ENCODE peak calls at places on chromosomes 7 and 10, in four cellular contexts. K is IMR-90, I is A673, Y is tibial nerve. J is an unnamed sample.

GRCh38 chr7:95205821-95206220 is 118.5 kb downstream of the PON1 start:
- DNase-seq in K (peak; percentile 59), I (peak; percentile 44), Y (no peak), J (no peak)

GRCh38 chr10:10460452-10460851 is 557.2 kb upstream of the CELF2 start:
- DNase-seq in K (no peak), I (no peak), Y (no peak), J (no peak)

GRCh38 chr7:21193895-21194294 is 234.0 kb upstream of the SP4 start:
- DNase-seq in K (no peak), I (no peak), Y (no peak), J (no peak)

GRCh38 chr7:140060788-140061606 is 1.8 kb downstream of the PARP12 start:
- DNase-seq in K (peak; percentile 75), I (no peak), Y (no peak), J (no peak)

GRCh38 chr10:127576751-127577161 is 27.6 kb downstream of the NPS start:
- DNase-seq in K (no peak), I (peak; percentile 37), Y (no peak), J (no peak)

GRCh38 chr7:16318989-16319915 is 102.1 kb downstream of the CRPPA start:
- DNase-seq in K (peak; percentile 40), I (no peak), Y (no peak), J (no peak)

GRCh38 chr10:20596911-20597310 is 300.2 kb downstream of the NEBL start:
- DNase-seq in K (no peak), I (no peak), Y (no peak), J (no peak)

GRCh38 chr10:60384708-60385398 is 4.8 kb downstream of the ANK3 start:
- DNase-seq in K (peak; percentile 98), I (peak; percentile 69), Y (no peak), J (no peak)

GRCh38 chr7:127114739-127115265 is 137.9 kb downstream of the GRM8 start:
- DNase-seq in K (no peak), I (no peak), Y (no peak), J (no peak)

GRCh38 chr7:128453836-128454804 is 1.6 kb upstream of the HILPDA start:
- DNase-seq in K (peak; percentile 82), I (no peak), Y (peak; percentile 77), J (peak; percentile 75)

GRCh38 chr7:123569352-123569999 is 11.9 kb upstream of the NDUFA5 start:
- DNase-seq in K (no peak), I (no peak), Y (no peak), J (no peak)

GRCh38 chr7:64183126-64183742 is 23.8 kb upstream of the ZNF735 start:
- DNase-seq in K (no peak), I (no peak), Y (no peak), J (no peak)

GRCh38 chr10:30502266-30503058 is 68.5 kb downstream of the MAP3K8 start:
- DNase-seq in K (peak; percentile 15), I (no peak), Y (no peak), J (no peak)

GRCh38 chr7:38594931-38595330 is 36.2 kb downstream of the AMPH start:
- DNase-seq in K (no peak), I (no peak), Y (no peak), J (no peak)

GRCh38 chr7:85184599-85185354 is 2.1 kb downstream of the SEMA3D start:
- DNase-seq in K (peak; percentile 37), I (peak; percentile 64), Y (no peak), J (peak; percentile 44)

GRCh38 chr10:27240891-27241639 is 468 bp upstream of the ACBD5 start:
- DNase-seq in K (no peak), I (no peak), Y (no peak), J (no peak)

GRCh38 chr7:98221611-98222532 is 10.6 kb downstream of the BHLHA15 start:
- DNase-seq in K (no peak), I (no peak), Y (no peak), J (no peak)

GRCh38 chr7:73822319-73823173 is 8.2 kb upstream of the CLDN4 start:
- DNase-seq in K (peak; percentile 97), I (no peak), Y (no peak), J (peak; percentile 27)

GRCh38 chr10:47165711-47166404 is 134.1 kb upstream of the GDF10 start:
- DNase-seq in K (peak; percentile 80), I (peak; percentile 39), Y (peak; percentile 47), J (no peak)

GRCh38 chr10:107914450-107915276 is 750.2 kb upstream of the SORCS1 start:
- DNase-seq in K (no peak), I (peak; percentile 10), Y (no peak), J (no peak)

GRCh38 chr7:153835104-153835503 is 217.1 kb upstream of the DPP6 start:
- DNase-seq in K (no peak), I (no peak), Y (no peak), J (no peak)

GRCh38 chr7:30436046-30436445 is 42.5 kb downstream of the NOD1 start:
- DNase-seq in K (no peak), I (no peak), Y (no peak), J (no peak)

GRCh38 chr10:110334061-110334656 is 29.4 kb upstream of the SMNDC1 start:
- DNase-seq in K (no peak), I (no peak), Y (no peak), J (no peak)

GRCh38 chr10:125134916-125135770 is 25.2 kb downstream of the CTBP2 start:
- DNase-seq in K (no peak), I (no peak), Y (no peak), J (no peak)

GRCh38 chr10:122145113-122145512 is 126.0 kb upstream of the BTBD16 start:
- DNase-seq in K (no peak), I (no peak), Y (no peak), J (no peak)

GRCh38 chr10:120671491-120671890 is 179.7 kb upstream of the WDR11 start:
- DNase-seq in K (no peak), I (no peak), Y (no peak), J (no peak)

GRCh38 chr7:8566016-8566415 is 132.6 kb downstream of the NXPH1 start:
- DNase-seq in K (no peak), I (no peak), Y (no peak), J (no peak)

GRCh38 chr7:111750878-111751277 is 188.6 kb upstream of the IMMP2L start:
- DNase-seq in K (no peak), I (no peak), Y (no peak), J (no peak)

GRCh38 chr10:74092372-74092771 is 58.3 kb downstream of the AP3M1 start:
- DNase-seq in K (peak; percentile 55), I (no peak), Y (no peak), J (no peak)

GRCh38 chr7:29958667-29959358 is 30.8 kb downstream of the SCRN1 start:
- DNase-seq in K (no peak), I (no peak), Y (no peak), J (no peak)

GRCh38 chr10:78518224-78518623 is 484.6 kb downstream of the RPS24 start:
- DNase-seq in K (no peak), I (no peak), Y (no peak), J (no peak)
- TF ChIP-seq CTCF in K (no peak), I (no peak), Y (no peak), J (no peak)

DNA sequence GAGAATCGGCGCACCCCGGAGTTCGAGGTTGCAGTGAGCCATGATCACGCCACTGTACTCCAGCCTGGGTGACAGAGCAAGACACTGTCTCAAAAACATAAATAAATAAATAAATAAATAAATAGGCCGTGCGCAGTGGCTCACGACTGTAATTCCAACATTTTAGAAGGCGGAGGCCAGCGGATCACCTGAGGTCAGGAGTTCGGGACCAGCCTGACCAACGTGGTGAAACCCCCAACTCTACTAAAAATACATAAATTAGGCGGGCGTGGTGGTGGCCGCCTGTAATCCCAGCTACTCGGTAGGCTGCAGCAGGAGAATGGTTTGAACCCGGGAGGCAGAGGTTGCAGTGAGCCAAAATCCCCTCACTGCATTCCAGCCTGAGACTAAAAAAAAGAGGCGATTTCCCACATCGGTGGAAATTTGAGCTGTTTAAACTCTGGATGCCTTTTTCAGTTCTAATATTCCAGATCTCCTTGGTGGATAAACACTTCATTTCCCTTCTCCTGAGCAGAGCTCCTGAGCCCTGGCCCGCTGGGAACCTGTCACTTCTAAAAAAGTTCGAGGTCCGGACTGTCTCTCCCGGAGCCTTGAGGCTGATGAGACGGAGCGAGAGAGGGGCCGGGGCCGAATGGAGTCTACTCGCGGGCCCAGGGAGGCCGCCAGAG is 2.0 kb upstream of the NFKB2 start:
- DNase-seq in K (no peak), I (no peak), Y (no peak), J (no peak)
- TF ChIP-seq CTCF in K (peak; percentile 93), I (peak; percentile 97), Y (peak; percentile 95), J (no peak)

DNA sequence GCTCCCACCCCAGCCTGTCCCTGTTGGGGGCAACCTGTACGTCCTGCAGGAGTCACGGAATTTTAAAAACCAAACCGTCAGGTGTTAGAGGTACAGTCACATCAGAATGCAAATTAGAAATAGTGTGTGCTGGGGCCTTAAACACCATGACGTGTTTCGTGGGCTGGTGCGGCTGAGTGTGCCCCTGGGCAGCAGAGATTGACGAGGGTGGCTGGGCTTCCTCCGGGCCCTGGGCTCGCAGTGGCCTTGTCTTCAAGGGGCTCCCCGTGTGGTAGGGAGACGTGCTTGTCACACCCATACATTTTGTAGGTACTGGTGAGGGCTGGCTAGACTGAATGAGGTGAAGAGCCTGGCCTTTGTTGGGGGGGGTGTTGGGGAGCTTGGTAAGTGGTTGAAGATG is 7.6 kb downstream of the MGMT start:
- DNase-seq in K (no peak), I (no peak), Y (no peak), J (no peak)
- TF ChIP-seq CTCF in K (no peak), I (no peak), Y (no peak), J (no peak)

GRCh38 chr10:103660364-103661197 is 167.1 kb downstream of the NEURL1 start:
- DNase-seq in K (peak; percentile 48), I (peak; percentile 36), Y (no peak), J (no peak)
- TF ChIP-seq CTCF in K (peak; percentile 33), I (no peak), Y (peak; percentile 4), J (no peak)

DNA sequence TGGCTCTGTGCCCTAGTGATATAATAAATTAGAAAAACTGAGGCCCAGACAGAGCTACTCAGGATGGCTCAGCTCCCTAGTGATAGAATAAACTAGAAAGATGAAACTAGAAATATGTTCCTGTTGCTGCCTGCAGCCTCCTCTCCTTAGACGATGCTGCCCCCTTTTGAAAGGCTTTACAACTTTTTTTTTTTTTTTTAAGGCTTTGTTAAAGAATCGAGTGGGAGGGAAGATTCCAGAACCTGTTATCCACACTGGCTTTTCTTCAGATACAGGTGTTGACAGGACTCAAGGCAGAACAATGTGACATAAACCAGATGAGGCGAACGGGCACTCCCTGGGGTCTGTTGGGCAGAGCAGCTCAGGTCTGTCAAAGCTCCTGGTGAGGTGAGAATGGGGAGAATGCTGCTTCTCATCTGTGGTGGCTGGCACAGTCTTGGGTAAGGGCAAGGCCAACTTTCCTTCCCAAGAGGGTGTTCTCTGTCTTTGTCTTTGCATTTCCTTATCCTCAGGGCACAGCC is 175.1 kb downstream of the COBL start:
- DNase-seq in K (peak; percentile 35), I (no peak), Y (no peak), J (no peak)
- TF ChIP-seq CTCF in K (peak; percentile 80), I (no peak), Y (peak; percentile 45), J (no peak)

GRCh38 chr7:27168265-27168947 is 3.1 kb upstream of the HOXA9 start:
- DNase-seq in K (no peak), I (no peak), Y (no peak), J (no peak)
- TF ChIP-seq CTCF in K (no peak), I (no peak), Y (no peak), J (no peak)

DNA sequence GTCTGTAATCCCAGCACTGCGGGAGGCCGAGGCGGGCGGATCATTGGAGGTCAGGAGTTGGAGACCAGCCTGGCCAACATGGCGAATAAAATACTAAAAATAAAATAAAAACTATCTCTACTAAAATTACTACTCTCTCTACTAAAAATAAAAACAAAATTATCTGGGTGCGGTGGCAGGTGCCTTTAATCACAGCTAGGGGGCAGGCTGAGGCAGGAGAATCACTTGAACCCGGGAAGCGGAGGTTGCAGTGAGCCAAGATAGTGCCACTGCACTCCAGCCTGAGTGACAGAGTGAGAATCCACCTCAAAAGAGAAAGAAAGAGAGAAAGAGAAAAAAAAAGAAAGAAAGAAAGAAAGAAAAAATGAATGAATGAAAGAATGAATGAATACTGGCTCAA is 351.4 kb downstream of the ELMO1 start:
- DNase-seq in K (no peak), I (no peak), Y (no peak), J (no peak)
- TF ChIP-seq CTCF in K (no peak), I (peak; percentile 63), Y (no peak), J (no peak)